ENCODE peak calls at places on chromosomes 5 and 9, in five cellular contexts. G, X, D, U and B are unnamed samples. For H3K4me1, the result is how much of the 10 kb centered on the place peaks cover.

GRCh38 chr5:179162351-179163235 is 102.4 kb downstream of the ZNF354C start:
- DNase-seq in G (no peak), U (no peak), X (no peak), D (no peak), B (no peak)

GRCh38 chr9:83599071-83599470 is 23.9 kb upstream of the IDNK start:
- DNase-seq in X (no peak), D (no peak), G (no peak), U (no peak), B (no peak)

GRCh38 chr9:110935829-110936228 is 102.4 kb downstream of the LPAR1 start:
- DNase-seq in U (no peak), D (no peak), X (no peak), G (peak), B (no peak)

GRCh38 chr9:31030741-31031202 is 1353.7 kb upstream of the ACO1 start:
- DNase-seq in U (no peak), D (no peak), X (no peak), G (peak), B (no peak)

GRCh38 chr9:116774421-116774820 is 87.3 kb downstream of the TRIM32 start:
- DNase-seq in U (no peak), G (no peak), X (no peak), D (no peak), B (no peak)

GRCh38 chr9:118331622-118332045 is 627.4 kb downstream of the TLR4 start:
- DNase-seq in D (no peak), X (no peak), G (no peak), U (no peak), B (no peak)

GRCh38 chr5:157100140-157100679 is 8.6 kb downstream of the HAVCR2 start:
- DNase-seq in G (no peak), X (peak), D (no peak), U (no peak), B (no peak)

GRCh38 chr9:38284768-38285080 is 107.8 kb upstream of the ALDH1B1 start:
- DNase-seq in D (no peak), X (no peak), G (peak), U (peak), B (no peak)

GRCh38 chr5:171207256-171207866 is 101.7 kb upstream of the TLX3 start:
- DNase-seq in G (peak), X (peak), D (peak), U (peak), B (no peak)

GRCh38 chr5:149886060-149886459 is 58.5 kb downstream of the PDE6A start:
- DNase-seq in U (no peak), X (peak), G (no peak), D (no peak), B (no peak)

GRCh38 chr9:75996726-75997125 is 106.3 kb downstream of the PCSK5 start:
- DNase-seq in X (no peak), U (no peak), D (no peak), G (no peak), B (no peak)

GRCh38 chr9:22446950-22447606 is 454 bp downstream of the DMRTA1 start:
- DNase-seq in G (peak), U (peak), X (peak), D (peak), B (peak)

GRCh38 chr5:1547236-1547635 is 23.5 kb upstream of the LPCAT1 start:
- DNase-seq in D (no peak), X (no peak), G (no peak), U (no peak), B (peak)

GRCh38 chr5:136036991-136037705 is 8.4 kb downstream of the TGFBI start:
- DNase-seq in X (peak), G (no peak), D (no peak), U (no peak), B (no peak)

GRCh38 chr5:39274388-39275085 is 55.2 kb upstream of the FYB1 start:
- DNase-seq in G (no peak), D (no peak), X (no peak), U (no peak), B (no peak)

GRCh38 chr5:145587308-145588071 is 247.7 kb downstream of the PRELID2 start:
- DNase-seq in G (no peak), U (no peak), D (no peak), X (peak), B (no peak)

GRCh38 chr5:36631161-36631560 is 24.8 kb downstream of the SLC1A3 start:
- DNase-seq in X (no peak), U (no peak), D (no peak), G (no peak), B (no peak)

GRCh38 chr5:123261752-123262151 is 161.5 kb downstream of the CEP120 start:
- DNase-seq in X (peak), U (no peak), G (no peak), D (no peak), B (no peak)
- H3K4me3 ChIP-seq in X (no peak), U (no peak), G (no peak), D (no peak), B (no peak)

GRCh38 chr5:320524-321232 is 836 bp upstream of the AHRR start:
- DNase-seq in X (no peak), G (no peak), U (no peak), D (no peak), B (no peak)
- H3K4me1 ChIP-seq in X (under half), G (under half), U (under half), D (under half), B (under half)

GRCh38 chr5:128681764-128682664 is 144.0 kb upstream of the FBN2 start:
- DNase-seq in U (no peak), X (no peak), G (peak), D (no peak), B (no peak)
- TF ChIP-seq CTCF in U (no peak), X (no peak), G (no peak), D (no peak), B (no peak)

GRCh38 chr9:124313940-124314339 is 56.2 kb downstream of the NEK6 start:
- DNase-seq in D (no peak), X (no peak), G (no peak), U (no peak), B (no peak)
- H3K4me3 ChIP-seq in D (no peak), X (no peak), G (no peak), U (no peak), B (no peak)

DNA sequence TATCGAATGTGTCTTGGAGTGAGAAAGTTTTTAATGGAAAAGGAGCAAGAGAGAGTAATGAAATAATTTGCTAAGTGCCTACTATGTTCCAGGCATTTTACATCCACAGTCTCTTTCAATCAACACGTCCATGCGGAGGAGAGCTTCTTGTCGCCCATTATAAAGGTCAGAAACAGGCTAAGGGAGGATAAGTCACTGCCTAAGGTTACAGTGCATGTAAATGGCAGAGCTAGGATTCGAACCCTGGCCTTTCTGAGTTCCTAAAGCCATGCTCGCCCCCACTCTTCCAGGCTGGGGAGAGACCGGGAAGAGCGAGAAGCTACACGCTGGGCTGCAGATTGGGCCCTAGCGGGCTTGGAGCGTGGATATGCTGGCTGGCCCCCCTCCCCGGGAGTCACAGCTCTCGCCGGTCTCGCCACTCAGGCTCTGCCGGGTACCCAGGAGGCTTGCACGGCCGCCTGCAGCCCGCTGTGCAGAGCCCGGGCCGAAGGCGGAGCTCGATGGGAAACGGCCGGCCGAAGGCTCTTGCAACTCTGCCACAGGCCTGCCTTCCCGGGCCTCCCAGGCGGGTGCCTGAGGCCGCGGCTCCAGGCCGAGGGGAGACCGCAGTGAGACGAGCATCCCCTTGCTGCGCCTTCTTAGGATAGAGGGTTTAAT is 775 bp upstream of the LHX2 start:
- DNase-seq in X (no peak), D (no peak), G (peak), U (no peak), B (no peak)
- H3K4me1 ChIP-seq in X (under half), D (half or more), G (under half), U (under half), B (under half)

GRCh38 chr9:126383395-126384104 is 56.9 kb downstream of the MVB12B start:
- DNase-seq in X (no peak), G (no peak), U (no peak), D (no peak), B (no peak)

GRCh38 chr9:126384926-126385325 is 58.3 kb downstream of the MVB12B start:
- DNase-seq in U (no peak), G (no peak), X (no peak), D (no peak), B (no peak)

GRCh38 chr9:126386814-126387213 is 60.2 kb downstream of the MVB12B start:
- DNase-seq in U (no peak), D (no peak), G (no peak), X (no peak), B (no peak)

GRCh38 chr9:126388964-126389363 is 62.3 kb downstream of the MVB12B start:
- DNase-seq in X (no peak), U (no peak), D (no peak), G (no peak), B (no peak)

GRCh38 chr9:126386088-126386487 is 59.5 kb downstream of the MVB12B start:
- DNase-seq in X (no peak), D (no peak), U (peak), G (peak), B (no peak)
- TF ChIP-seq CTCF in X (peak), D (no peak), U (peak), G (peak), B (no peak)

DNA sequence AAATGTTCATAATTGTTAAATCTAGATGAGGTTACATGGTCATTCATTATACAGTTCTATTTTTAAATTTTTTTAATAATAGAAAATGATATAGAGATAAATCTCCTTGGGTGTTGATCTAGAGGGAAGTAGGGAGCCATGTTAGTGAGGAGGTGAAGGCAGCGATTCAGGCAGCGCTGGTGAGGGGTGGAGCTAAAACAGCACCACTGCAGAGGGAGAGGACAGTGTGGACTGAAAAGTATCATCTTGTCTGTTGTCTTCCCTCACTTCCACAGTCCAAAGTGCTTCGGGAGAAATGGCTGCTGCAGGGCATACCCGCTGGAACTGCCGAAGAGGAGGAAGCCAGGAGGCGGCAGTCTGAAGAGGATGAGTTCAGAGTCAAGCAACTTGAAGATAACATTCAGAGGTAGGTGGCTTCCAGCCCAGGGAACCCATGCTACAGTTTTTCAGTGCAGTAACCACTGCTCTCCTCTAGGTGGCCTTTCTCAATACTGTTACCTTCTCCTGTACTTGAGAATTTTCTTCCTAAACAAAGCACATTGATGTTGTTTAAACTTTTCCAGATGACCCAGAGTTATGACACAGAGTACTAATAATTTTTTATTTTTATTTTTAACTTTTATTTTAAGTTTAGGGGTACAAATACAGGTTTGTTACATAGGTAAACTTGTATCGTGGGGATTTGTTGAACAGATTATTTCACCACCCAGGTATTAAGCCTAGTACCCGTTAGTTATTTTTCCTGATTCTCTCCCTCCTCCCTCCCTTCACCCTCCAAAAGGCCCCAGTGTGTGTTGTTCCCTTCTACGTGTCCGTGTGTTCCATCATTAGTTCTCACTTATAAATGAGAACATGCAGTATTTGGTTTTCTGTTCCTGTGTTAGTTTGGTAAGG is 100.5 kb downstream of the PALM2AKAP2 start:
- DNase-seq in U (no peak), X (peak), D (no peak), G (no peak), B (no peak)
- H3K4me3 ChIP-seq in U (no peak), X (no peak), D (no peak), G (no peak), B (no peak)

DNA sequence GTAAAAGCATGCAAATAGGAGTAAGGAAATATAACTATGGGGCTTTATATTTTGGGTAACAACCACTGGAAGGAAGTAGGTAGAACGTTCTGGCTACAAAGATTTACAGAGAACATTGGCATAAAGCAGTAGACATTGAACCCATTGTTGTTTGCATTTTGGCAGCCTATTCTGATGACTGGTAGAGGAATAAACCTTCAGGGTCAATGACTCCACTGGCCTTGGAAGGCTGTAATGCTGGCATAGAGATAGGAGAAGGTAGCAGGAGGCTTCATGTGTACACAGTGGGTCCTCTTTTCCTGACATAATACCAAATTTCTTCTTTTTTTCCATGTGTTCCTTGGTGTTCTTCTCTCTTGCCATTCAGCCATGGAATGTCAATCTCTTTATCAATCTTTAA is 462.8 kb upstream of the ZNF462 start:
- DNase-seq in X (no peak), D (no peak), G (no peak), U (no peak), B (no peak)
- H3K4me1 ChIP-seq in X (under half), D (under half), G (under half), U (under half), B (under half)

DNA sequence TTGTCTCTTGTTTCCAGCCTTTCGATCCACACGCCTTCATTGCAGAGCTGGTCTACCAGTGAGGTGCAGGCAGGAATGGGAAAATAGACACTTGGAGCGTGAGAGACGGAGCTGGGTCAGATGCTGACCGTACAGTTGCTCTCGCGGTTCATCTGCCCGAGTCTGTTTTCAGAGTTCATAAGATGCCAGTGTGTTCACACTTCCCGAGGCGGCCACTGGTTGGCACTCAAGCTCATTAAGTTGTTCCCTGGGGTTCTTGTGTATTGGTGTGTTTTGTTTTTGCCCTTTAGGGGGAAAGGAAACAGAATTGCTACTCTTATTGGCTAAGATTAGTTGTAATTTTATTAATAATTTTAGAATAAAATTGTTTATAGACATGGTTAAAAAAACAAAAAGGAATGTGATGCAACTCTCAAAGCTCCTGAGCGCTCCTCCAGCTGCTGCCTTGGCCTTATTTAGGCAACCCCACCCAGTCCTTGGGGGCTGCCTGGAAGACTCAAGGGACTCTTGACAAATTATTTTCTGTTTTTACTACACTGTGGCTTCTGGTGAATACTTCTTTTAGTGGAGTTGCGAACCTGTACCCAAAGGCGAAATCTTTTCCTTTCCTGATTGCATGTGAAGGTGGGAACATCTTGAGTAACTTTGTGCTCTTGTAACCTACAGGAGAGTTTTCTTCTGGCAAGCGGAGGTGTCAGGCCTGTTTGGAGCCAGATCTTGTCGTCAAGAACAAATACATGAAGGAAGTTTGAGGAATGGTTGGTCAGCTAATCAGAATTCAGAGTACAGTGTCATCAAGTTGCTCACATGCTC is 146.1 kb downstream of the MAST4 start:
- DNase-seq in G (peak), D (no peak), U (no peak), X (no peak), B (peak)
- TF ChIP-seq CTCF in G (no peak), D (no peak), U (peak), X (no peak), B (no peak)

GRCh38 chr5:167574381-167574780 is 717.1 kb upstream of the WWC1 start:
- DNase-seq in G (no peak), D (no peak), X (no peak), U (no peak), B (no peak)

GRCh38 chr5:167570431-167570830 is 721.0 kb upstream of the WWC1 start:
- DNase-seq in X (no peak), D (no peak), G (no peak), U (no peak), B (no peak)

GRCh38 chr5:167576126-167576525 is 715.3 kb upstream of the WWC1 start:
- DNase-seq in X (no peak), D (no peak), U (no peak), G (no peak), B (no peak)

GRCh38 chr5:167571824-167572223 is 719.6 kb upstream of the WWC1 start:
- DNase-seq in G (no peak), U (no peak), X (no peak), D (no peak), B (no peak)

DNA sequence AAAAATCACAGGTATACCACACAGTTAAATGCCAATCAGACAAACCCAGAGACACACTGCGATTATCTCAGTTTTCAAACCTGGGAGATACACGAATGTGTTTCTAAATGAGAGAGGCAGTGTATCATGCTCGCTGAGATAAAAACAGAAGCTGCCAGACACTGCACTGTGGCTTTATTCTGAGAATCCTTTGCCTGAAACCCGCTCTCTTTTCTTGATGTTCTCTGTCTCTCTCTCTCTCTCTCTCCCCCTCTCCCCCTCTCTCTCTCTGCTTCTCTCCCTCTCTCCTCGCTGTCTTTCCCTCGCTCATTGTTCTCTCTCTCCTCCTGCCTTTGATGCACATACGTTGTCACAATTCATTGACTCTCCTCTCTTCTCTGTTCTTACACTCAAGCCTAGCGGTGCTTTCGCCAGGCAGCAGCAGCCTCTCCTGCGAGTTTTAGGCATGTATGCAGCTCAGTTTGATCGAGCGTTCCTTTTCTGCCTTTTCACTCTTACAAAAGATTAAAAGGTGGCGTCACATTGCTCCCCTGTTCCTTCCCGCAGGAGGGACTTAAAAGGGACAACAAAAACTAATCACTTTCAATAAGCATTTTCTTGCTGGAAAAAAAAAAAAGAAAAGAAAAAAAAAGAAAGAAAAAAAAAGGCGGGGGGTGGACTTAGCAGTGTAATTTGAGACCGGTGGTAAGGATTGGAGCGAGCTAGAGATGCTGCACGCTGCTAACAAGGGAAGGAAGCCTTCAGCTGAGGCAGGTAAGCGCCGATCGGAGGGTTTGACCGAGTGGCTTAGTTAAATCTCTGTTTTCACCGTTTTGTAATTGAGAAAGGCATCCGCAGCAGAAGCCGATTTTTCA is 717.9 kb upstream of the WWC1 start:
- DNase-seq in G (peak), X (peak), U (no peak), D (peak), B (no peak)
- H3K4me3 ChIP-seq in G (peak), X (peak), U (no peak), D (peak), B (no peak)